ENCODE peak calls at places on chromosomes 3 and 15, in five cellular contexts. E, C, U, H and D are unnamed samples.

GRCh38 chr3:4785551-4785950 is 193.7 kb upstream of the BHLHE40 start:
- DNase-seq in E (no peak), C (no peak), U (no peak), H (no peak), D (no peak)

GRCh38 chr3:16441306-16441898 is 72.1 kb downstream of the RFTN1 start:
- DNase-seq in E (no peak), C (peak), U (no peak), H (peak), D (no peak)

GRCh38 chr15:35724626-35725025 is 178.7 kb upstream of the DPH6 start:
- DNase-seq in E (no peak), C (no peak), U (no peak), H (no peak), D (no peak)

GRCh38 chr15:65914981-65915925 is 46.0 kb downstream of the RAB11A start:
- DNase-seq in E (no peak), C (no peak), U (no peak), H (no peak), D (no peak)

GRCh38 chr15:75758071-75758872 is 45.6 kb upstream of the CSPG4 start:
- DNase-seq in E (peak), C (peak), U (peak), H (peak), D (peak)

GRCh38 chr3:33488246-33488645 is 48.0 kb upstream of the UBP1 start:
- DNase-seq in E (no peak), C (no peak), U (no peak), H (no peak), D (no peak)

GRCh38 chr3:22734207-22734606 is 468.9 kb upstream of the UBE2E2 start:
- DNase-seq in E (no peak), C (peak), U (no peak), H (no peak), D (no peak)

GRCh38 chr3:72245183-72245811 is 460.3 kb upstream of the PROK2 start:
- DNase-seq in E (no peak), C (peak), U (no peak), H (no peak), D (no peak)

GRCh38 chr3:58586776-58587192 is 9.6 kb upstream of the FAM107A start:
- DNase-seq in E (no peak), C (no peak), U (no peak), H (no peak), D (no peak)

GRCh38 chr3:196942915-196943277 is 568 bp upstream of the NCBP2 start:
- DNase-seq in E (no peak), C (no peak), U (no peak), H (no peak), D (no peak)

GRCh38 chr3:134476977-134477376 is 8.8 kb downstream of the ANAPC13 start:
- DNase-seq in E (no peak), C (no peak), U (no peak), H (no peak), D (no peak)

GRCh38 chr3:154040283-154040682 is 80.9 kb upstream of the ARHGEF26 start:
- DNase-seq in E (no peak), C (peak), U (no peak), H (no peak), D (no peak)

GRCh38 chr15:43943511-43943910 is 116.7 kb downstream of the WDR76 start:
- DNase-seq in E (no peak), C (no peak), U (no peak), H (peak), D (no peak)

GRCh38 chr3:59425942-59426341 is 376.1 kb upstream of the CFAP20DC start:
- DNase-seq in E (no peak), C (no peak), U (no peak), H (no peak), D (peak)

GRCh38 chr15:99425666-99426301 is 140.0 kb upstream of the MEF2A start:
- DNase-seq in E (no peak), C (no peak), U (no peak), H (no peak), D (no peak)

GRCh38 chr3:197539651-197540051 is 16.1 kb downstream of the BDH1 start:
- DNase-seq in E (no peak), C (no peak), U (no peak), H (no peak), D (no peak)

GRCh38 chr3:52805270-52806039 is 10.9 kb downstream of the ITIH3 start:
- DNase-seq in E (no peak), C (peak), U (no peak), H (no peak), D (no peak)

GRCh38 chr15:48370460-48370859 is 39.2 kb downstream of the DUT start:
- DNase-seq in E (no peak), C (no peak), U (no peak), H (peak), D (no peak)

GRCh38 chr3:38542401-38543298 is 46.5 kb downstream of the EXOG start:
- DNase-seq in E (no peak), C (no peak), U (no peak), H (no peak), D (no peak)

GRCh38 chr3:17583530-17583929 is 158.9 kb downstream of the TBC1D5 start:
- DNase-seq in E (no peak), C (no peak), U (no peak), H (no peak), D (no peak)

GRCh38 chr3:149554826-149555225 is 80.3 kb downstream of the TM4SF4 start:
- DNase-seq in E (no peak), C (no peak), U (no peak), H (peak), D (no peak)

GRCh38 chr15:69623521-69624513 is 171.2 kb downstream of the RPLP1 start:
- DNase-seq in E (no peak), C (peak), U (no peak), H (no peak), D (no peak)

GRCh38 chr3:48564022-48564421 is 441 bp upstream of the UCN2 start:
- DNase-seq in E (no peak), C (no peak), U (no peak), H (peak), D (no peak)

GRCh38 chr15:69749797-69750196 is 297.2 kb downstream of the RPLP1 start:
- DNase-seq in E (no peak), C (no peak), U (no peak), H (no peak), D (peak)

GRCh38 chr15:33848011-33848410 is 120.3 kb upstream of the CHRM5 start:
- DNase-seq in E (no peak), C (no peak), U (no peak), H (no peak), D (no peak)

GRCh38 chr3:149390772-149391212 is 13.3 kb upstream of the TM4SF1 start:
- DNase-seq in E (no peak), C (no peak), U (no peak), H (no peak), D (no peak)

GRCh38 chr15:48963524-48964113 is at the start of gene SHC4:
- DNase-seq in E (peak), C (peak), U (peak), H (peak), D (peak)

GRCh38 chr3:112486811-112487505 is 12.3 kb downstream of the BTLA start:
- DNase-seq in E (no peak), C (no peak), U (no peak), H (peak), D (no peak)

GRCh38 chr3:9141903-9142302 is 107.5 kb downstream of the SRGAP3 start:
- DNase-seq in E (no peak), C (no peak), U (no peak), H (no peak), D (no peak)

GRCh38 chr15:62822228-62822627 is 220.3 kb upstream of the TPM1 start:
- DNase-seq in E (no peak), C (no peak), U (no peak), H (no peak), D (no peak)

GRCh38 chr3:88480822-88481221 is 331.1 kb downstream of the C3orf38 start:
- DNase-seq in E (no peak), C (no peak), U (no peak), H (no peak), D (no peak)